ENCODE peak calls at places on chromosome 20, in five cellular contexts. L is K562, Q is HepG2, R is SK-N-SH, C is GM12878. M is an unnamed sample.

GRCh38 chr20:57663241-57663640 is 43.0 kb upstream of the ZBP1 start:
- DNase-seq in L (no peak), Q (no peak), R (peak), C (no peak), M (no peak)

GRCh38 chr20:64261138-64261537 is 5.6 kb downstream of the PCMTD2 start:
- DNase-seq in L (no peak), Q (no peak), R (peak), C (no peak), M (no peak)

GRCh38 chr20:9375221-9375681 is 139.1 kb upstream of the LAMP5 start:
- DNase-seq in L (no peak), Q (no peak), R (no peak), C (no peak), M (no peak)

GRCh38 chr20:32521780-32522524 is 63.2 kb downstream of the NOL4L start:
- DNase-seq in L (peak), Q (peak), R (peak), C (no peak), M (peak)

GRCh38 chr20:48631114-48632016 is 196.4 kb downstream of the PREX1 start:
- DNase-seq in L (no peak), Q (no peak), R (peak), C (no peak), M (no peak)

GRCh38 chr20:57258055-57258454 is 8.4 kb downstream of the BMP7 start:
- DNase-seq in L (no peak), Q (no peak), R (no peak), C (no peak), M (no peak)

GRCh38 chr20:46689754-46690085 is 476 bp upstream of the TP53RK start:
- DNase-seq in L (no peak), Q (no peak), R (no peak), C (no peak), M (no peak)

GRCh38 chr20:64149809-64150560 is 14.3 kb upstream of the MYT1 start:
- DNase-seq in L (no peak), Q (no peak), R (no peak), C (no peak), M (no peak)

GRCh38 chr20:5535211-5535756 is 214.9 kb upstream of the SHLD1 start:
- DNase-seq in L (peak), Q (peak), R (no peak), C (no peak), M (no peak)

GRCh38 chr20:9506337-9506821 is 8.0 kb upstream of the LAMP5 start:
- DNase-seq in L (no peak), Q (no peak), R (no peak), C (no peak), M (no peak)

DNA sequence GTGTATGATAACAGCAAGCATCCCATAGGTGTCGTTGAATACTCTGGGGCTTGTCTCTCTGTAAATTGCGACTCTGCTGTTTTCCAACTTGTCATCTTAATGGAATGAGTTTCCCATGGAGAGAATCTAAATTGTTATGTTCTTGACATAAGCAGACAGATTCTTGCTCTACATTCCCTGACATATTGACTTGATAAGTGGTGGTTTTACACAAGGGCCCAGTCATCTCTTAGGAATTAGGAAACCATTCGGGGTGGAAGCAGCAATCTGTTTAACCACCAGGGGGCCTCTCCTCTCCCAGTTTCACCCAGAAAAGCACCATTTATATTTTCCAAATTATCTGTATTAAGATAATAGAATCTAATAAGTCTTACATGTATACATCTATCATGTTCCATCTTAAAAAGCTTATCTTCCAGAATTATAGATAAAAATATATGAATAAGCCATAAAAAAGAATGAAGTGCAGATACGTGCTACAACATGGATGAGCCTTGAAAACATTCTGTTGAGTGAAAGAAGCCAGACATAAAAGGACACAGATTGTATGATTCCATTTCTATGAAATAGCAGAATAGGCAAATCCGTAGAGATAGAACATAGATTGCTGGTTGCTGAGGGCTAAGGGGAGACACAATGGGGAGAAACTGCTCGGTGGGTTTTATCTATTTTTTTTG is 23.1 kb upstream of the MROH8 start:
- DNase-seq in L (peak), Q (peak), R (peak), C (no peak), M (peak)
- TF ChIP-seq FOXM1 in L (no peak), Q (no peak), R (no peak), C (no peak), M (no peak)

DNA sequence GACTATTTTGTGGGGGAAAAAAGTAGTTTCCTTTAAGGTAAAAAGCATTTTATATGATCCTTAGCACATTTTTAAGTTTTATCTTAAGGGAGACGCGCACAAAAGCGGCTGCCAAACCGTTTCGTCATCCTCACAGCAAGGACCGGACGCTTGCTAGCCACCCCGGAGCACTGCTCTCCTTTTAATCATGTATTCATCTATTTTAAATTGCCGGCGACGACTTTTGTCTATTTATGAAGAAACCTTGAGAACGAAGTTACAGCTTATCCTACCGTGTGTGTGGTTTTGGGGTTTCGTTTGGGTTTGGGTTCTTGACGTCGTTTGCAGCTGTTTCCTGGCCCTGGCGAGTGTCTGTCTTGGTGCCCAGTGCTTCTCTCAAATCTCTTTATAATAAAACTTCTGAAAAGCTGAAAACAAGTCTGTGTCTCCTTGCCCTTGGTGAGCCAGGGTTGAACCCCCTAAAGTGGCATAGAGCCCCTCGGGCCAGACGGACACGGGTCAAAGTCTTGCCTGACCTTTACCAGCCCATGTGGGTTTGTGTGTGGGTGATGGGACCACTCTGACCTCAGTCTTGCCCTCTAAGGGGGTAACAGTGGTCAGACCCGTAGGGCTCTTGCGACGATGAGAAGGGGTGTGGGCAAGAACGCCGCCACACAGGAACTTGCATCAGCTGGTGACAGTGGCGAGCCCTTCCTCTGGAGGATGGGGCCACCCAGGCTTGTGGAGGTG is 117.6 kb downstream of the JPH2 start:
- DNase-seq in L (no peak), Q (no peak), R (no peak), C (peak), M (no peak)
- TF ChIP-seq FOXM1 in L (no peak), Q (no peak), R (no peak), C (peak), M (no peak)

DNA sequence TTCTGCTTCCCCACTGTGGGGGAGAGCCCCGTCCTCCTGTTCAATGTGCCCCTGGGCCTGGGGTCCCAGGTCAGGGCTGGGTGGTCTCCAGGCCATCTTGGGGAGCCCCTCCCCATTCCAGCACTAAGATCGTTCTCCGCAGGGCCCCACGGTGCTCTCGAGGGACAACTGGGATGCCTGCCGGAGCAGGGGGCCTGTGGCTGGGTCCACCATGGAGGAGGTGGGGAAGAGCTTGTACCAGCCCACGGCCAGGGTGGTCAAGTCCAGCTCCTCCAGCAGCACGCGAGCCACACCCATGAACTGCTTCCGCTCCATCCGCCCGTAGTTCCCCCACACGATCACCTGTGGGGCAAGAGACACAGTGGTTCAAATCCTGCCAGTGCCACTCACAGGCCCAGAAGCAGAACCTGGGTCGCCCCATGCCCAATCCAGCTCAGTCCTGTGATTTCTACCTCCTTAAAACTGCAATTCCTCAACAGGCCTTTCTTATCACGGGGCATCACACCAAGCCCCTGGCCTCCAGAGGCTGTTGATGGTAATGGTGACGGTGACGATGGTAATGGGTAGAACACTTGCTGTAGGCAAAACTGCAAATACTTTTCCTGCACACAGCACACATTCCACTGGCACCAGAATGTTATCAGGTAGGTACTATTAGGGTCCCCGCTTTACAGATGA is 10.5 kb downstream of the KCNK15 start:
- DNase-seq in L (no peak), Q (no peak), R (no peak), C (no peak), M (no peak)
- TF ChIP-seq FOXM1 in L (no peak), Q (no peak), R (no peak), C (no peak), M (no peak)

GRCh38 chr20:17281478-17281877 is 54.6 kb downstream of the PCSK2 start:
- DNase-seq in L (peak), Q (peak), R (peak), C (no peak), M (peak)
- TF ChIP-seq FOXM1 in L (no peak), Q (no peak), R (no peak), C (no peak), M (no peak)

GRCh38 chr20:59645316-59645715 is 41.0 kb downstream of the PHACTR3 start:
- DNase-seq in L (no peak), Q (no peak), R (no peak), C (no peak), M (no peak)
- TF ChIP-seq FOXM1 in L (no peak), Q (no peak), R (no peak), C (no peak), M (no peak)

DNA sequence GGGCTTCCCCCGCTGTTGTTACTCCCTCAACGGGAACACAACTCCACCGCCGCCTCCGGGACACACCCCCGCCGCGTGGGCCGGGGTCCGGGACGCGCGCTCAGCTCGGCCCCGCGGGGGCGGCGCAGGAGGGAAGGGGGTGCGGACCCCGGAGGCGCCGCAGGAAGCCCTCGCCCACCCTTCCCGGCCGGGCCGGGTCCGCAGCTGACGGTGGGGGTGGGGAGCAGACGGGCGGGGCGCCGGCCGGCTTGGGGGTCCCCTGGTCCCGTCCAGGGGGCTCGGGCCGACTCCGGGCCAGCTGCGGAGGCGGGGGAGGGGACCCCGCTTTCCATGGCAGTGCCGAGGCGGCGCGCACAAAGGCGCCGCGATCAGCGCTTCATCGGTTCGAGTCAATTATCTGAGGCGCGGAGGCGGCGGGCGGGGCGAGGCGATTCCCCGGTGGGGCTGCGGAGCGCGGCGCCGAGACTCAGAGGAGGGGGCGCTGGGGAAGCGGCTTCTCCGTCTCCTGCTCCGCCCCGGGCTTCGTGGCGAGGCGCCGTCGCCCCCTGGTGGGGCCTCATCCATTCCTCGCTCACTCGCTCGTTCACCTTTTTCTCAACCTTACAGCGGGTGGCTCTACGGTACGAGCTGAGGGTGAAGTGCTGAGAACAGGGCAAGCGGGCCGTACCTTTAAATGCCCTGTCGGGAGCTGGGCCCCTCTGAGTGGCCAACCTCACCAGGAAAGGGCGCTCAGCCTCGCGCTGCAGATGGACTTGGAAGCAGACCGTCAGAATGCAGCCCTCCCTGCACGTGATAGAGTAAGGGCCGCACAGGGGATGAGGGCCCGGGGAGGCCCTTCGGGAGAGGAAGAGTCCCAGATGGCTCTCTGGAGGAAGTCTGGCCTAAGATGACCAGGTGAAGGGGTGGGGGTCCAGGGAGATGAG is 40.0 kb downstream of the SLC52A3 start:
- DNase-seq in L (peak), Q (peak), R (peak), C (no peak), M (peak)
- TF ChIP-seq FOXM1 in L (no peak), Q (no peak), R (no peak), C (no peak), M (no peak)

GRCh38 chr20:62337558-62338293 is 29.4 kb downstream of the LAMA5 start:
- DNase-seq in L (no peak), Q (no peak), R (no peak), C (peak), M (no peak)
- TF ChIP-seq FOXM1 in L (no peak), Q (no peak), R (no peak), C (no peak), M (no peak)

DNA sequence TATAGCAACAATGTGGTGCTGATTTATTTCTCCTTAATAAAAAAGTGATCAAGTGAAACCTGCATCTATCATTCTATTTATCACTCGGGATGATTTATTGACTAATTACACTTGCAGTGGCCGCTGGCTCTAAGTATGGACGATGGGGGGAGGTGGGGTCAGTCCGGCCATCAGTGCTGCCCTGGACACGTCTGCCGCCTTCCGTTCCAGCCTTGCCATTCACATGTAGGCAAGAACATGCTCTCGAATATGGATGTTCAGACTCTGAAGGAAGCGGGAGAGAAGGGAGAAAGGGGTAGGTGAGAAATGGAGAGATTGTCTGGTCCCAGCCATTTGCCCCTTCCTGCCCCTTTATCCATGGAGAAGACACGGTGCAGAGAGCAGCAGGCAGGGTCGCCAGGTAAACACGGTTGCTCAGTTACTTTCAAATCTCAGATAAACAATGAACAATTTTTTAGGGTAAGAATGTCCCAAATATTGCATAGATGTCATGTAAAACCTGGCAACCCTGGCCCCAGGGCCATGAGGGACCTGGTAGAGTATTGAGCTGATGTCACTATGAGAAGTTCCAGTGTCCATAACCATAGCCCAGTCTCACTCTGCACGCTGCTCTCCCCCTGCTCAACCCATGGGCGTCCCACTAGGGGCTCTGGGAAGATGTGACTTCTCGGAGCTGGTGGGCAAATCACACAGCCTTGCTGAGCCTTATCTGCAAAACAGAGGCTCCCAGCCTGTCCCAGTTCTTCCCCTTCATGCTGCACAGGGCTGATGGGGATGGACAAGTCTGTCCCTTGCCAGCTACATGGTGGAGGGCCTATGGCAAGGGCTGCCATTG is 71.5 kb upstream of the TOP1 start:
- DNase-seq in L (no peak), Q (no peak), R (no peak), C (no peak), M (no peak)
- TF ChIP-seq FOXM1 in L (no peak), Q (no peak), R (no peak), C (no peak), M (no peak)

DNA sequence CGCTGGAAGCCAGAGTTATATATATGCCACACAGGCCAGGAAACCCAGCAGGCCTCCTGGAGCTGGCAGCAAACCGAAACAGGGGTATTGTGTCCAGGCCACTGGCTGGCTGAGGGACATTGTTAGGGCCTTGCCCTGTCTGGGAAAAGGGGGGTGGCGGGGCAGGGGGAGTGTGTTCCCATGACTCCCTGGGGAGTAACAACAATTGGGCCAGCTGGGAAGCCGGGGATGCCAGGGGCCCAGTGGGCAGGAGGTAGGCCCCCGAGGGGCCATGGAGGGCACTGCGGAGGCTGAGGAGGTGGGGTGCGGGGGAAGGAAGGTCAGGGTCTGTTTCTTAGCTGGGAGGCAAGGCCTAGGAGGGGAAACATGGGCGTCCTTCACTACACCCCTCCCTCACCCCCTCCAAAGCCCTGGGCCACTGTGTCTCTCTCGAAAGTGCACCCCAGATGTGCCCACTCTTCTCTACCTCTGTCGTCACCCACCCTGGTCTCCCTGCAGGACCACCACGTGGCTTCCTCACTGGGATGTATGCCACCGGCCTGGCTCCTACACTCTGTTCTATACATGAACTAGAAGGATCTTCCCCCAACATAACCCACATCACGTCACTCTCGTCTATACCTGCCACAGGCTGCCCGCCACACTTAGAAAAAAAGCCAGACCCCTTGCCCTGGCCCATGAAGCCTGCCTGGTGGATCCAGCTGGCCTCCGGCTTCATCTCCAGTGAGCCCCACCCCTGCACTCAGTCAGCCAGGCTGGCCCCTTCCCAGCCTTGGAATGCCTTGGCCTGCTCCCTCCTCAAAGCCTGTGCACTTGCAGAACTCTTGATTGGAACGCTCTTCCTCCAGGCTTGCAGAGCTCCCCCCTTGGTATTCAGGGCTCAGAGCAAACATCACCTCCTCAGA is 7.8 kb upstream of the E2F1 start:
- DNase-seq in L (no peak), Q (no peak), R (peak), C (no peak), M (no peak)
- TF ChIP-seq FOXM1 in L (no peak), Q (no peak), R (no peak), C (no peak), M (no peak)

GRCh38 chr20:23629017-23629541 is 8.7 kb downstream of the CST3 start:
- DNase-seq in L (no peak), Q (peak), R (no peak), C (no peak), M (no peak)
- TF ChIP-seq FOXM1 in L (no peak), Q (no peak), R (no peak), C (no peak), M (no peak)

M was measured in HEK293T.